ENCODE peak calls at places on chromosomes 13 and 19, in six cellular contexts. One of them, this sample, is unnamed.

GRCh38 chr13:109362606-109363005 is 423.8 kb downstream of the IRS2 start:
- DNase-seq in transverse colon: no peak
- DNase-seq in WERI-Rb-1: no peak
- DNase-seq in BJ: no peak
- DNase-seq in ascending aorta: no peak
- DNase-seq in vagina: no peak
- DNase-seq in this sample: no peak

GRCh38 chr19:46860846-46861690 is at the start of gene ARHGAP35:
- DNase-seq in transverse colon: peak
- DNase-seq in WERI-Rb-1: no peak
- DNase-seq in BJ: no peak
- DNase-seq in ascending aorta: no peak
- DNase-seq in vagina: no peak
- DNase-seq in this sample: no peak

GRCh38 chr19:18051887-18052286 is 34.8 kb downstream of the IL12RB1 start:
- DNase-seq in transverse colon: no peak
- DNase-seq in WERI-Rb-1: no peak
- DNase-seq in BJ: no peak
- DNase-seq in ascending aorta: no peak
- DNase-seq in vagina: no peak
- DNase-seq in this sample: no peak

GRCh38 chr13:36275190-36276002 is 22.2 kb downstream of the CCDC169 start:
- DNase-seq in transverse colon: no peak
- DNase-seq in WERI-Rb-1: peak
- DNase-seq in BJ: no peak
- DNase-seq in ascending aorta: no peak
- DNase-seq in vagina: no peak
- DNase-seq in this sample: peak

GRCh38 chr13:67136157-67136556 is 94.0 kb downstream of the PCDH9 start:
- DNase-seq in transverse colon: no peak
- DNase-seq in WERI-Rb-1: no peak
- DNase-seq in BJ: no peak
- DNase-seq in ascending aorta: no peak
- DNase-seq in vagina: no peak
- DNase-seq in this sample: no peak

GRCh38 chr13:100600915-100601314 is 12.3 kb upstream of the GGACT start:
- DNase-seq in transverse colon: no peak
- DNase-seq in WERI-Rb-1: no peak
- DNase-seq in BJ: no peak
- DNase-seq in ascending aorta: no peak
- DNase-seq in vagina: no peak
- DNase-seq in this sample: no peak

GRCh38 chr19:13005253-13005652 is 10.0 kb downstream of the NFIX start:
- DNase-seq in transverse colon: no peak
- DNase-seq in WERI-Rb-1: no peak
- DNase-seq in BJ: no peak
- DNase-seq in ascending aorta: no peak
- DNase-seq in vagina: no peak
- DNase-seq in this sample: no peak

GRCh38 chr13:53045110-53045509 is 16.5 kb downstream of the OLFM4 start:
- DNase-seq in transverse colon: peak
- DNase-seq in WERI-Rb-1: no peak
- DNase-seq in BJ: no peak
- DNase-seq in ascending aorta: no peak
- DNase-seq in vagina: no peak
- DNase-seq in this sample: no peak

GRCh38 chr13:108915095-108915633 is 285.8 kb downstream of the MYO16 start:
- DNase-seq in transverse colon: no peak
- DNase-seq in WERI-Rb-1: no peak
- DNase-seq in BJ: no peak
- DNase-seq in ascending aorta: no peak
- DNase-seq in vagina: no peak
- DNase-seq in this sample: peak

GRCh38 chr13:112760440-112760839 is 70.6 kb downstream of the ATP11A start:
- DNase-seq in transverse colon: no peak
- DNase-seq in WERI-Rb-1: no peak
- DNase-seq in BJ: no peak
- DNase-seq in ascending aorta: no peak
- DNase-seq in vagina: no peak
- DNase-seq in this sample: no peak

GRCh38 chr19:48390188-48391099 is 907 bp downstream of the KDELR1 start:
- DNase-seq in transverse colon: peak
- DNase-seq in WERI-Rb-1: peak
- DNase-seq in BJ: no peak
- DNase-seq in ascending aorta: no peak
- DNase-seq in vagina: no peak
- DNase-seq in this sample: peak

GRCh38 chr13:39777527-39778061 is 122.1 kb downstream of the COG6 start:
- DNase-seq in transverse colon: no peak
- DNase-seq in WERI-Rb-1: peak
- DNase-seq in BJ: peak
- DNase-seq in ascending aorta: no peak
- DNase-seq in vagina: no peak
- DNase-seq in this sample: peak

GRCh38 chr19:56538254-56538760 is 441 bp upstream of the ZFP28 start:
- DNase-seq in transverse colon: peak
- DNase-seq in WERI-Rb-1: peak
- DNase-seq in BJ: peak
- DNase-seq in ascending aorta: peak
- DNase-seq in vagina: peak
- DNase-seq in this sample: peak

GRCh38 chr19:6842871-6843607 is 44.3 kb upstream of the ADGRE1 start:
- DNase-seq in transverse colon: no peak
- DNase-seq in WERI-Rb-1: no peak
- DNase-seq in BJ: no peak
- DNase-seq in ascending aorta: no peak
- DNase-seq in vagina: no peak
- DNase-seq in this sample: no peak

GRCh38 chr19:40641306-40641705 is 40.1 kb downstream of the LTBP4 start:
- DNase-seq in transverse colon: no peak
- DNase-seq in WERI-Rb-1: no peak
- DNase-seq in BJ: no peak
- DNase-seq in ascending aorta: no peak
- DNase-seq in vagina: no peak
- DNase-seq in this sample: no peak

GRCh38 chr19:40639638-40639982 is 38.4 kb downstream of the LTBP4 start:
- DNase-seq in transverse colon: no peak
- DNase-seq in WERI-Rb-1: no peak
- DNase-seq in BJ: no peak
- DNase-seq in ascending aorta: no peak
- DNase-seq in vagina: no peak
- DNase-seq in this sample: no peak

GRCh38 chr19:40642062-40642706 is 41.0 kb downstream of the LTBP4 start:
- DNase-seq in transverse colon: no peak
- DNase-seq in WERI-Rb-1: no peak
- DNase-seq in BJ: no peak
- DNase-seq in ascending aorta: no peak
- DNase-seq in vagina: no peak
- DNase-seq in this sample: no peak

GRCh38 chr19:40640744-40641143 is 39.6 kb downstream of the LTBP4 start:
- DNase-seq in transverse colon: no peak
- DNase-seq in WERI-Rb-1: no peak
- DNase-seq in BJ: no peak
- DNase-seq in ascending aorta: no peak
- DNase-seq in vagina: no peak
- DNase-seq in this sample: no peak

GRCh38 chr19:40638327-40638726 is 37.2 kb downstream of the LTBP4 start:
- DNase-seq in transverse colon: no peak
- DNase-seq in WERI-Rb-1: no peak
- DNase-seq in BJ: no peak
- DNase-seq in ascending aorta: no peak
- DNase-seq in vagina: no peak
- DNase-seq in this sample: no peak
- H3K4me3 ChIP-seq in transverse colon: no peak
- H3K4me3 ChIP-seq in WERI-Rb-1: no peak
- H3K4me3 ChIP-seq in BJ: no peak
- H3K4me3 ChIP-seq in ascending aorta: no peak
- H3K4me3 ChIP-seq in vagina: no peak
- H3K4me3 ChIP-seq in this sample: no peak

DNA sequence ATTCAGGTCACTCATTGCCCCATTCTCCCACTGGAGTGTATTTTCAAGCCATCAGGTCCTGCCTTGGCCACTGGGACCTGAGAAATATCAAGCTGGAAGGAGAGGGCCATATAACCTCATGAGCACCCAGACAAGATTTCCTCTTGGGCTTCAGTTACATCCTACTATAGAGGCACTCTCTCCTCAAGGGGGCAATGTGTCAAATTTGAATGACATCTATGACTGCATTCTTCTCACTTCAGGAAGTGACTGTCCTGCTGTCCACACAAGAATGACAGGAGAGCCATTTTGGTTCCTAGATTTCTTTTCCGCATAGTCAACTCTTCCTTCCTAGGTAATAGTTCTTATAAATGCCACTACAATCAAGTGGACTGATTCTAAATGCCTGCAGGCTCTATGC is 416.2 kb downstream of the DIAPH3 start:
- DNase-seq in transverse colon: no peak
- DNase-seq in WERI-Rb-1: no peak
- DNase-seq in BJ: no peak
- DNase-seq in ascending aorta: no peak
- DNase-seq in vagina: no peak
- DNase-seq in this sample: no peak
- TF ChIP-seq CTCF in transverse colon: no peak
- TF ChIP-seq CTCF in WERI-Rb-1: no peak
- TF ChIP-seq CTCF in BJ: no peak
- TF ChIP-seq CTCF in ascending aorta: no peak
- TF ChIP-seq CTCF in vagina: no peak
- TF ChIP-seq CTCF in this sample: no peak

GRCh38 chr13:38662362-38662761 is 24.5 kb upstream of the FREM2 start:
- DNase-seq in transverse colon: no peak
- DNase-seq in WERI-Rb-1: no peak
- DNase-seq in BJ: no peak
- DNase-seq in ascending aorta: no peak
- DNase-seq in vagina: no peak
- DNase-seq in this sample: peak
- H3K4me3 ChIP-seq in transverse colon: no peak
- H3K4me3 ChIP-seq in WERI-Rb-1: no peak
- H3K4me3 ChIP-seq in BJ: no peak
- H3K4me3 ChIP-seq in ascending aorta: no peak
- H3K4me3 ChIP-seq in vagina: no peak
- H3K4me3 ChIP-seq in this sample: no peak

GRCh38 chr13:43303040-43303729 is 279.8 kb downstream of the DNAJC15 start:
- DNase-seq in transverse colon: peak
- DNase-seq in WERI-Rb-1: peak
- DNase-seq in BJ: no peak
- DNase-seq in ascending aorta: no peak
- DNase-seq in vagina: no peak
- DNase-seq in this sample: peak
- TF ChIP-seq CTCF in transverse colon: peak
- TF ChIP-seq CTCF in WERI-Rb-1: peak
- TF ChIP-seq CTCF in BJ: peak
- TF ChIP-seq CTCF in ascending aorta: peak
- TF ChIP-seq CTCF in vagina: no peak
- TF ChIP-seq CTCF in this sample: peak

GRCh38 chr19:3343619-3344502 is 22.5 kb upstream of the NFIC start:
- DNase-seq in transverse colon: peak
- DNase-seq in WERI-Rb-1: peak
- DNase-seq in BJ: peak
- DNase-seq in ascending aorta: peak
- DNase-seq in vagina: no peak
- DNase-seq in this sample: peak

GRCh38 chr19:3345850-3346460 is 20.4 kb upstream of the NFIC start:
- DNase-seq in transverse colon: no peak
- DNase-seq in WERI-Rb-1: no peak
- DNase-seq in BJ: no peak
- DNase-seq in ascending aorta: no peak
- DNase-seq in vagina: no peak
- DNase-seq in this sample: no peak

GRCh38 chr19:3344608-3345598 is 21.5 kb upstream of the NFIC start:
- DNase-seq in transverse colon: no peak
- DNase-seq in WERI-Rb-1: no peak
- DNase-seq in BJ: no peak
- DNase-seq in ascending aorta: no peak
- DNase-seq in vagina: no peak
- DNase-seq in this sample: no peak

GRCh38 chr19:3348042-3348441 is 18.3 kb upstream of the NFIC start:
- DNase-seq in transverse colon: no peak
- DNase-seq in WERI-Rb-1: no peak
- DNase-seq in BJ: no peak
- DNase-seq in ascending aorta: no peak
- DNase-seq in vagina: no peak
- DNase-seq in this sample: no peak

DNA sequence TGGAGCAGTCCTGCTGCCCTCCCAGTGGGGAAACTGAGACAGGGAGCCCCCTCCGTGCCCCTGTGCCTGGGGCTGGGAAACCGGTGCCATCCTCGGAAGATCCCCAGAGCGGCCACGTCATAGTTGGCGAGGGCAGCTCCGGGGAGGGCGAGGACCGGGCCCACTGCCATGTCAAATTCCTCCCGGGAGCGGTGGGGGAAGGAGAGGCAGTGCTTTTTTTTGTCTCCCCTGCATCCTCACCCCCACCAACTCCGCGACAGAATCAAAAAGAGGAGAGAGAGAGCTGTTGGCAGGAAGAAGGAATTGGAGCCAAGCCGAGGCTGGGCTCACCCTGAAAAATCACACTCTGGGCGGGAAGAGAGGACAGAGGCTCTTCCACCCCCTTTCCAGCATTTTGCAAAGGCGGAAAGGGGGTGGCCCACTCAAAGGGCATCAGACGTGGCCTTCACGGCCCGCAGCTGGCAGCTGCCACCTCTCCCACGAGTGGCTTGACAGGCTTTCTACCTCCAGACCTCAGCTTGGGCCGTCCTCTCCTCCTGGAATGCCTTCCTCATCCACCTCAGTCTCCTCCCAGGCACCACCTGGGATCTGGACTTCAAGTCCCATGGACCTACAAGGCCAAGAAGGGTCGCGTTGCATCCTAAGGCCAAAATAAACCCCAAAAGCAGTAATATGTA is 19.6 kb upstream of the NFIC start:
- DNase-seq in transverse colon: peak
- DNase-seq in WERI-Rb-1: no peak
- DNase-seq in BJ: no peak
- DNase-seq in ascending aorta: no peak
- DNase-seq in vagina: no peak
- DNase-seq in this sample: no peak
- H3K4me3 ChIP-seq in transverse colon: no peak
- H3K4me3 ChIP-seq in WERI-Rb-1: no peak
- H3K4me3 ChIP-seq in BJ: no peak
- H3K4me3 ChIP-seq in ascending aorta: peak
- H3K4me3 ChIP-seq in vagina: peak
- H3K4me3 ChIP-seq in this sample: no peak

GRCh38 chr19:7859766-7860165 is 14.4 kb downstream of the PRR36 start:
- DNase-seq in transverse colon: no peak
- DNase-seq in WERI-Rb-1: no peak
- DNase-seq in BJ: no peak
- DNase-seq in ascending aorta: no peak
- DNase-seq in vagina: no peak
- DNase-seq in this sample: no peak
- TF ChIP-seq CTCF in transverse colon: no peak
- TF ChIP-seq CTCF in WERI-Rb-1: no peak
- TF ChIP-seq CTCF in BJ: no peak
- TF ChIP-seq CTCF in ascending aorta: no peak
- TF ChIP-seq CTCF in vagina: no peak
- TF ChIP-seq CTCF in this sample: no peak